ENCODE peak calls at places on chromosomes 13 and 19, in four cellular contexts. One of them, this sample, is unnamed.

GRCh38 chr13:50589651-50590054 is 253.8 kb downstream of the DLEU7 start:
- DNase-seq in AG10803: peak
- DNase-seq in lower leg skin: no peak
- DNase-seq in transverse colon: no peak
- DNase-seq in this sample: peak

GRCh38 chr19:48746738-48747575 is at the start of gene IZUMO1:
- DNase-seq in AG10803: peak
- DNase-seq in lower leg skin: no peak
- DNase-seq in transverse colon: peak
- DNase-seq in this sample: peak

GRCh38 chr13:27372896-27373295 is 51.5 kb upstream of the GTF3A start:
- DNase-seq in AG10803: no peak
- DNase-seq in lower leg skin: no peak
- DNase-seq in transverse colon: peak
- DNase-seq in this sample: no peak

GRCh38 chr13:91950803-91951202 is 552.4 kb downstream of the GPC5 start:
- DNase-seq in AG10803: no peak
- DNase-seq in lower leg skin: no peak
- DNase-seq in transverse colon: no peak
- DNase-seq in this sample: no peak

GRCh38 chr13:98549728-98550317 is 27.1 kb downstream of the STK24 start:
- DNase-seq in AG10803: no peak
- DNase-seq in lower leg skin: no peak
- DNase-seq in transverse colon: no peak
- DNase-seq in this sample: peak

GRCh38 chr13:40665754-40666057 is 735 bp downstream of the FOXO1 start:
- DNase-seq in AG10803: peak
- DNase-seq in lower leg skin: no peak
- DNase-seq in transverse colon: no peak
- DNase-seq in this sample: no peak

GRCh38 chr13:37715606-37716015 is 117.0 kb upstream of the POSTN start:
- DNase-seq in AG10803: no peak
- DNase-seq in lower leg skin: no peak
- DNase-seq in transverse colon: no peak
- DNase-seq in this sample: peak

GRCh38 chr19:35296644-35297514 is 4.9 kb downstream of the MAG start:
- DNase-seq in AG10803: no peak
- DNase-seq in lower leg skin: no peak
- DNase-seq in transverse colon: no peak
- DNase-seq in this sample: no peak

GRCh38 chr19:10501971-10502523 is 1.1 kb downstream of the KEAP1 start:
- DNase-seq in AG10803: peak
- DNase-seq in lower leg skin: no peak
- DNase-seq in transverse colon: peak
- DNase-seq in this sample: peak

DNA sequence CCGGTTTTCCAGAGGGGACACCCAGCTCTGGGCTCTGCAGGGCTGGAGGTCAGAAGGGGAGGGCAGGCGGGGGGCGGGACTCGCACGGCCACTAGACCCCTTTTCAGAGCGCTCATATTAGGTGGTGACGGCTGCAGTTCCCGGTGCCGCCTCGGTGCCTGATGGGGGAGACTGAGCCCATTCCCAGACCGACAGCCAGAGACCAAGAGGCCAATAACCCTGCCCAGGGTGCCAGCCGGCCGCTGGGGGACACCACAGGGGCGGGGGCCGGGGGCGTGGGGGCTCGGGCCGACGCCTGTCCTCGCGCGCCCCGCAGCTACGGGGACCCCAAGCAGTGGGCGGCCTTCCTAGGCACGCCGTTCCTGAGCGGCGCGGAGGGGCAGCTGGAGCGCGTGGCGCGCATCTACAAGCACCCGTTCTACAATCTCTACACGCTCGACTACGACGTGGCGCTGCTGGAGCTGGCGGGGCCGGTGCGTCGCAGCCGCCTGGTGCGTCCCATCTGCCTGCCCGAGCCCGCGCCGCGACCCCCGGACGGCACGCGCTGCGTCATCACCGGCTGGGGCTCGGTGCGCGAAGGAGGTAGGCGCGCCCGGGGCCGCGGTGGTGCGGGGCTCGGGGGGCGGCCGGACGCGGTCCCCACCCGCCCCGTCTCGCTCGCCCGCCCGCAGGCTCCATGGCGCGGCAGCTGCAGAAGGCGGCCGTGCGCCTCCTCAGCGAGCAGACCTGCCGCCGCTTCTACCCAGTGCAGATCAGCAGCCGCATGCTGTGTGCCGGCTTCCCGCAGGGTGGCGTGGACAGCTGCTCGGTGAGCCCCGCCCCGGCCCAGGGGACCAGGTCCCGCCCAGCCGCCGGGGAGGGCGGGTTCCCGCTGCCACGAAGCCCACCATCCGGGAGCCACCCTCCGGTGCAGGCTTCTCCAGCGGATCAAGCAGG is 2.4 kb downstream of the TIMM13 start:
- DNase-seq in AG10803: peak
- DNase-seq in lower leg skin: no peak
- DNase-seq in transverse colon: no peak
- DNase-seq in this sample: peak
- H3K4me3 ChIP-seq in AG10803: peak
- H3K4me3 ChIP-seq in lower leg skin: no peak
- H3K4me3 ChIP-seq in transverse colon: no peak
- H3K4me3 ChIP-seq in this sample: peak

GRCh38 chr19:893775-894090 is 449 bp downstream of the RNU6-9 start:
- DNase-seq in AG10803: no peak
- DNase-seq in lower leg skin: no peak
- DNase-seq in transverse colon: no peak
- DNase-seq in this sample: no peak
- H3K4me3 ChIP-seq in AG10803: no peak
- H3K4me3 ChIP-seq in lower leg skin: no peak
- H3K4me3 ChIP-seq in transverse colon: peak
- H3K4me3 ChIP-seq in this sample: peak

GRCh38 chr19:18898081-18898532 is 2.1 kb upstream of the CERS1 start:
- DNase-seq in AG10803: no peak
- DNase-seq in lower leg skin: no peak
- DNase-seq in transverse colon: no peak
- DNase-seq in this sample: no peak

GRCh38 chr19:18897108-18898029 is 1.4 kb upstream of the CERS1 start:
- DNase-seq in AG10803: no peak
- DNase-seq in lower leg skin: no peak
- DNase-seq in transverse colon: no peak
- DNase-seq in this sample: no peak

GRCh38 chr19:18895828-18896341 is at the start of gene CERS1:
- DNase-seq in AG10803: no peak
- DNase-seq in lower leg skin: no peak
- DNase-seq in transverse colon: no peak
- DNase-seq in this sample: peak

GRCh38 chr19:18895038-18895827 is 725 bp downstream of the CERS1 start:
- DNase-seq in AG10803: peak
- DNase-seq in lower leg skin: no peak
- DNase-seq in transverse colon: peak
- DNase-seq in this sample: peak

DNA sequence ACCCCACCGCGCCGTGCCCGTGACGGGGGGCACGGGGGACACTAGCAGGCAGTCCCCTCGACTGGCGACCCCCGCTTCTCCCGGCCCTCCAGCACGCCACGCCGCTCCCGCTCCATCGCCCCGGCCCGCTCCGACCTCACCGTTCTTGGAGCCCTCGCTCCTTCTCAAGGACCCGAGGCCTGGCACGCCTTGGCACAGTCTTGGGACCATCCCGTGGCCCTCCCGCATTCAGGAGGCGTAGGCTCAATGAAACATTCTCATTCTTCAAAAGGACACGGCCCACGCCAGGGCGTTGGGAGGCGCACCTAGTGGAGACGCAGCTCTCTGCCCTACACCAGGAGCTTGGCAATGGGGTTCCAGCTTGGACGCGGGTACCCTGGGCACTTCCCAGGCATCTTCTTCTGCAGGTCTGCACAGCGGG is 473 bp upstream of the CERS1 start:
- DNase-seq in AG10803: no peak
- DNase-seq in lower leg skin: no peak
- DNase-seq in transverse colon: no peak
- DNase-seq in this sample: no peak
- H3K4me3 ChIP-seq in AG10803: peak
- H3K4me3 ChIP-seq in lower leg skin: no peak
- H3K4me3 ChIP-seq in transverse colon: no peak
- H3K4me3 ChIP-seq in this sample: no peak

DNA sequence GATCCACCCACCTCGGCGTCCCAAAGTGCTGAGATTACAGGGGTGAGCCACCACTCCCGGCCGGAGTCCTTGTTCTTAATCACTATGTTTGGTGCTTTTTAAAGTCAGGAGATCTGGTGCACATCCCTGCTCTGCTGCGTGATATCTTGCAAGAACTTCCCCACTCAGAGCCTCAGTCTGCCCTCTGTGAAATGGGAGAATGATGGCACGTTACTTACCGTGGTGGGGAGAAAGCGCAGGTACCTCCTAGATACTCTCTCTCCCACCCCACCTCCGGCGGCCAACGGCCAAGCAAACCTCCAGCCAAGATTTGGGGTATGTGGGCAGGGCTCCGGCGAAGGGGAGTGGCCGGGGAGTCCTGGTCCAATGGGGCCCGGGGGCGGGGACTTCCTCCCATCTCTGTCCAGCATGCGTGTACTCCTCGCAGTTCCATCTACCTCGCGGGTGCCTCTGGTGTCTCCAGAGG is at the start of gene RYR1:
- DNase-seq in AG10803: no peak
- DNase-seq in lower leg skin: peak
- DNase-seq in transverse colon: peak
- DNase-seq in this sample: peak
- H3K4me3 ChIP-seq in AG10803: no peak
- H3K4me3 ChIP-seq in lower leg skin: no peak
- H3K4me3 ChIP-seq in transverse colon: no peak
- H3K4me3 ChIP-seq in this sample: no peak

GRCh38 chr19:19670070-19670551 is 1.5 kb downstream of the ZNF101 start:
- DNase-seq in AG10803: no peak
- DNase-seq in lower leg skin: no peak
- DNase-seq in transverse colon: no peak
- DNase-seq in this sample: no peak
- H3K4me3 ChIP-seq in AG10803: peak
- H3K4me3 ChIP-seq in lower leg skin: no peak
- H3K4me3 ChIP-seq in transverse colon: peak
- H3K4me3 ChIP-seq in this sample: peak

DNA sequence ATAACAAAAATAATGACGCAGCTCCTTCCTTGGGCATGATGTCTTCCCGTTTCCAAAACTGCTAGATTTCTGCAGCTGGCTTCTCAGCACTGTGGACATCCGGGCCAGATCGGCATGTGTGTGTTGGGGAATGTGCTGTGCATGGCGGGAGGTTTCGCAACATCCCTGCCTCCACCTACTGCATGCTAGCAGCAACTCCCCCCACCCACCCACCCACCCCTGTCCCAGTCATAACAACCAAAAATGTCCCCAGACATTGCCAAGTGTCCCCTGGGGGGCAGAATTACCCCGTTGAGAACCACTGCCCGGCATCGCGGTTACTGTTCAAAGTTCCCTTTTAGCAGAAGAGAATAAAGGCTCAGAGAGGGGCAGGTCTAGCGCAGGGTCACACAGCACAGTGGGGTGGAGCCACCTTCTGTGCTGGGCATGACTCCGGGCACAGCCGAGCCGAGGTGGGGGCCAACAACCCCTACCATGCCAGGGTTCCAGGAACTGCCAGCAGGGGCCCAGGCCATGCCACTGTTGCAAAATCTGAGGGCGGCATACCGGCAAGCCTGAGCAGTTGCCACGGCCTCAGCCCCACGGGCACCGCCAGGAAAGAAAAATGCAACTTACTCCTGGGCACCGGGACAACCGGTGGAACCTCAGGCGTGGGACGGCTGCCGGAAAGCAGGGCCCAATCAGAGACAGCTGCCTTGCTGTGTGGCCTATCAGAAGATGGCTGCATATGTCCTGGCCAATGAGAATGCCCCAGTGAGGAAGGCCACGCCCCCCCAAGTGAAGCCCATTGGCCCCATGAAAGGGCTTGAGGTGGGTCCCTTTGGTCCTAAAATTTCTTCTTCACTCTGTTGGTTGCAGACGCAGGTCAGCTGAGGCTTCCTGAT is 22.5 kb upstream of the NFIC start:
- DNase-seq in AG10803: peak
- DNase-seq in lower leg skin: peak
- DNase-seq in transverse colon: peak
- DNase-seq in this sample: peak
- H3K4me3 ChIP-seq in AG10803: peak
- H3K4me3 ChIP-seq in lower leg skin: no peak
- H3K4me3 ChIP-seq in transverse colon: peak
- H3K4me3 ChIP-seq in this sample: peak